ENCODE peak calls at places on chromosome 1, in eight cellular contexts. G, E, P, W, K, R, M and J are unnamed samples.

GRCh38 chr1:232432313-232432712 is 197.6 kb downstream of the SIPA1L2 start:
- DNase-seq in G (no peak), P (no peak), K (no peak), M (no peak), R (peak; percentile 65), W (no peak), E (no peak), J (peak; percentile 66)

GRCh38 chr1:102799496-102799895 is 308.8 kb downstream of the COL11A1 start:
- DNase-seq in P (no peak), R (peak; percentile 67), W (no peak), M (no peak), E (no peak), G (peak; percentile 59), K (no peak), J (no peak)

GRCh38 chr1:116983678-116984077 is 17.9 kb upstream of the CD101 start:
- DNase-seq in K (no peak), M (no peak), E (no peak), P (no peak), W (no peak), G (no peak), R (no peak), J (no peak)

GRCh38 chr1:3327936-3328590 is 126.4 kb upstream of the ARHGEF16 start:
- DNase-seq in K (no peak), W (no peak), G (no peak), P (no peak), R (no peak), E (no peak), M (no peak), J (no peak)

GRCh38 chr1:9165396-9165795 is 36.5 kb upstream of the GPR157 start:
- DNase-seq in E (no peak), W (no peak), K (no peak), P (no peak), R (no peak), M (no peak), G (no peak), J (no peak)

GRCh38 chr1:243415663-243416365 is 160.0 kb downstream of the SDCCAG8 start:
- DNase-seq in E (no peak), W (no peak), M (no peak), R (no peak), K (no peak), P (no peak), G (no peak), J (no peak)

GRCh38 chr1:46538147-46538546 is 13.3 kb downstream of the KNCN start:
- DNase-seq in E (no peak), W (no peak), K (no peak), R (no peak), M (no peak), P (no peak), G (no peak), J (no peak)

GRCh38 chr1:9203623-9204022 is 31.0 kb upstream of the H6PD start:
- DNase-seq in G (no peak), M (no peak), K (no peak), R (no peak), P (no peak), E (no peak), W (no peak), J (no peak)

GRCh38 chr1:231385118-231385748 is 36.9 kb downstream of the EGLN1 start:
- DNase-seq in R (no peak), G (no peak), K (no peak), P (no peak), W (no peak), E (no peak), M (no peak), J (no peak)

GRCh38 chr1:64499966-64500365 is 30.0 kb downstream of the CACHD1 start:
- DNase-seq in E (no peak), M (peak; percentile 43), G (no peak), K (no peak), P (no peak), W (no peak), R (no peak), J (no peak)

GRCh38 chr1:156298852-156299357 is at the start of gene VHLL:
- DNase-seq in K (no peak), P (no peak), M (no peak), G (no peak), E (no peak), W (no peak), R (no peak), J (no peak)

GRCh38 chr1:5001466-5001865 is 347.1 kb downstream of the AJAP1 start:
- DNase-seq in R (no peak), M (no peak), E (peak; percentile 6), W (no peak), G (no peak), P (no peak), K (peak; percentile 50), J (no peak)

GRCh38 chr1:210236386-210236839 is 3.8 kb downstream of the SERTAD4 start:
- DNase-seq in R (no peak), M (no peak), K (no peak), G (peak; percentile 37), E (no peak), P (no peak), W (no peak), J (no peak)

GRCh38 chr1:206814716-206815341 is 42.5 kb upstream of the IL10 start:
- DNase-seq in K (no peak), W (no peak), R (peak; percentile 60), M (no peak), P (no peak), E (no peak), G (peak; percentile 79), J (no peak)

GRCh38 chr1:17207046-17207445 is 2.1 kb downstream of the PADI1 start:
- DNase-seq in E (no peak), G (no peak), M (no peak), W (no peak), R (no peak), P (peak; percentile 76), K (no peak), J (no peak)

GRCh38 chr1:180917306-180918065 is 4.8 kb downstream of the KIAA1614 start:
- DNase-seq in M (peak; percentile 19), P (no peak), G (peak; percentile 15), E (no peak), R (peak; percentile 25), K (no peak), W (no peak), J (no peak)
- TF ChIP-seq CTCF in M (no peak), P (no peak), G (peak; percentile 11), E (no peak), R (peak; percentile 22), K (peak; percentile 28), W (no peak), J (no peak)

DNA sequence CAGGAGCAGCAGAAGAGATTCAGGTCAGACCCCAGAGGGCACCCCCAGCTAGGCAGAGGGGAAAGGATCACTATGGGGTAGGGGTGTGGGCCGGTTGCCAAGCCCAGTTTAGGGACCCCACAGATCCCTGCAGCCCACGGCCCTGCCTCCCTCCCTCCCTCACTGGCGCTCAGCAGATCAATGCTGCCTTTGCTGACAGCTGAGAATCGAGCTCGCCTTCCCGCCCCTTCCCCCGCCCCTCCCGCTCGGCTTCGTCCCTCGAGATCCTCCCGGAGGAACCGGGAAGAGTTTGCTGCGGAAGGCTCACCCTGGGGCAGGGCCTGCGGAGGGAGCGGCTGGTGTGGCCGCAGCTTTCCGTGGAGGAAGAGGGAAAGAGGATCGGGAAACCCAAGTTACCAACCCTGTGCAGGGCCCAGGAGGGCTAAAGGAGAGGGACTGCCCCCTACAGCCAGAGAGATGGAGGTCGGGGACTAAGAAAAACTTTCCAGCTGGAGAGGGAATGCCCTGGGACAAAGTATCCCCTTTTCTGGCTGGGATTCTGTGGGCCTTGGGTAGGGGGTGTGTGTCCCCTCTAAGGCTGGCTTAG is 1.1 kb upstream of the KCNQ4 start:
- DNase-seq in G (no peak), W (no peak), E (no peak), P (no peak), M (no peak), K (no peak), R (no peak), J (no peak)
- TF ChIP-seq CTCF in G (peak; percentile 14), W (no peak), E (no peak), P (no peak), M (no peak), K (peak; percentile 35), R (peak; percentile 39), J (no peak)

DNA sequence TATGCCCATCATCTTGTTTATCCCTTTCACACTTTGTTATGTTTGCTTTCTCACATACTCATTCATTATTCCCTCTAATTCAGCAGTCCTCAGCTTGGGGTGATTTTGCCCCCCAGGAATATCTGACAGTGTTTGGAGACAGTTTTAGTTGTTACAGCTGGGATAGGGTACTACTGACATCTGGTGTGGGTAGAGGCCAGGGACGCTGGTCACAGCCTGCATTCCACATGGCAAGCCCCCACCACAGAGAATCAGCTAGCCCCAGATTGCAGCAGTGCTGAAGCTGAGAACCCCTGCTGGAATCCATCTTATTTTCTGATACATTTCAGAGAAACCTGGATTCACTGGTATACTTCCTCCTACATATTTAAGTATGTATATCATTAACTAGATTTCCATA is 68.1 kb downstream of the KIF26B start:
- DNase-seq in M (no peak), W (no peak), G (no peak), E (no peak), R (no peak), P (no peak), K (no peak), J (no peak)
- TF ChIP-seq CTCF in M (no peak), W (no peak), G (no peak), E (no peak), R (no peak), P (no peak), K (no peak), J (no peak)

GRCh38 chr1:53541263-53541625 is 82.0 kb downstream of the DMRTB1 start:
- DNase-seq in W (no peak), E (no peak), P (no peak), K (no peak), G (no peak), M (no peak), R (no peak), J (no peak)

GRCh38 chr1:53543130-53543770 is 84.1 kb downstream of the DMRTB1 start:
- DNase-seq in E (no peak), K (no peak), W (no peak), R (no peak), P (peak; percentile 34), G (no peak), M (no peak), J (no peak)

GRCh38 chr1:53540604-53541262 is 81.5 kb downstream of the DMRTB1 start:
- DNase-seq in W (no peak), K (no peak), G (no peak), R (no peak), E (no peak), M (no peak), P (no peak), J (no peak)

GRCh38 chr1:53542551-53542950 is 83.4 kb downstream of the DMRTB1 start:
- DNase-seq in M (no peak), R (no peak), E (no peak), G (no peak), W (no peak), P (peak; percentile 57), K (no peak), J (no peak)

DNA sequence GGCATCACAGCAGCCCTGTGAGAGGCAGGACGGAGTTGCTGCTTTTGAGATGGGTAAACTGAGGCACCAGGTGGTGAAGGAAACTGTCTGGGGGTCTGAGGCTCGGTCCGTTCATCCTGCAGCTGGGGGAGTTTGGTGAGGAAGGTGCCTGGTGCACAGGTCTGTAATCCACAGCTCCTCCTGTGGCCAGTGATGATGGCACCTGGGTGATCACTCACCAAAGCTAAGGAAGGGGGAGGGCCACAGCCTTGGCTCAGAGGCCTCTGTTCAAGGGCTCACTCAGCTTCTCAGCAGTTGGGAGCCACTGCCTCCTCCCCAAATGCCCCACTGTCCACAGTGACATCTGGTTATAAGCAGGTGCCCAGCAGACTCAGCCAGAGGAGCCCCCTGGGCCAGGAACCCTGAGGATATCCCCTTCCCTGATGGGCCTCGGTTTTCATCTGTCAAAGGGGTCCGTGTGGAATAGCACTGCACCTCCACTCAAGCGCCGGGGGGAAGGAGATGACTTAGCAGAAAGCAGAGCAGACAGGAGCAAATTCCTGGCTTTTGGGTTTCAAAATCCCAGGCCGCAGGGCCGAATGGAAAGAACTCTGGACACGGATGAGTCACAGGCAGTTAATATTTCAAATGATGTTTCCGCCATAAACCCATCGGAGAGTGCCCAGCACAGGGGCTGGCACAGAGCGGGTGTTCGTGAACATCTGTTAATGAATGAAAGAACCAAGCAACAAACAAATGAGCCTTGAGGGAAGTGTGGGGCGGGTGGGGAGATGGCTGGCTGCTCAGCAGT is 82.8 kb downstream of the DMRTB1 start:
- DNase-seq in P (peak; percentile 80), E (no peak), G (peak; percentile 90), R (peak; percentile 80), M (peak; percentile 70), K (no peak), W (no peak), J (no peak)
- TF ChIP-seq CTCF in P (peak; percentile 42), E (no peak), G (peak; percentile 38), R (peak; percentile 52), M (peak; percentile 33), K (peak; percentile 33), W (no peak), J (no peak)